ENCODE peak calls at places on chromosomes 2 and 18, in five cellular contexts. One of them, this sample, is unnamed.

GRCh38 chr2:137380610-137381009 is 583.7 kb upstream of the HNMT start:
- DNase-seq in Karpas-422: no peak
- DNase-seq in HCT116: no peak
- DNase-seq in GM23248: peak; percentile 39
- DNase-seq in PC-3: no peak
- DNase-seq in this sample: no peak

GRCh38 chr2:168241208-168241607 is 6.2 kb downstream of the STK39 start:
- DNase-seq in PC-3: no peak
- DNase-seq in HCT116: no peak
- DNase-seq in Karpas-422: no peak
- DNase-seq in GM23248: no peak
- DNase-seq in this sample: no peak

GRCh38 chr2:78839259-78839658 is 186.2 kb upstream of the REG3G start:
- DNase-seq in PC-3: no peak
- DNase-seq in GM23248: no peak
- DNase-seq in Karpas-422: no peak
- DNase-seq in HCT116: no peak
- DNase-seq in this sample: no peak

GRCh38 chr18:48831113-48831759 is 119.5 kb downstream of the SMAD7 start:
- DNase-seq in Karpas-422: no peak
- DNase-seq in PC-3: no peak
- DNase-seq in GM23248: no peak
- DNase-seq in HCT116: no peak
- DNase-seq in this sample: no peak

GRCh38 chr2:31529256-31529655 is 51.5 kb downstream of the SRD5A2 start:
- DNase-seq in HCT116: no peak
- DNase-seq in PC-3: no peak
- DNase-seq in Karpas-422: no peak
- DNase-seq in GM23248: no peak
- DNase-seq in this sample: no peak

GRCh38 chr2:39642054-39642742 is 23.5 kb upstream of the TMEM178A start:
- DNase-seq in PC-3: peak; percentile 95
- DNase-seq in GM23248: peak; percentile 81
- DNase-seq in Karpas-422: no peak
- DNase-seq in HCT116: peak; percentile 13
- DNase-seq in this sample: no peak

GRCh38 chr2:48129256-48129950 is 223.1 kb upstream of the FBXO11 start:
- DNase-seq in HCT116: no peak
- DNase-seq in GM23248: no peak
- DNase-seq in Karpas-422: no peak
- DNase-seq in PC-3: peak; percentile 41
- DNase-seq in this sample: no peak

GRCh38 chr2:146934921-146935320 is 909.9 kb upstream of the ACVR2A start:
- DNase-seq in PC-3: no peak
- DNase-seq in GM23248: no peak
- DNase-seq in Karpas-422: no peak
- DNase-seq in HCT116: no peak
- DNase-seq in this sample: no peak

GRCh38 chr2:232888839-232889529 is 18.9 kb downstream of the SNORC start:
- DNase-seq in Karpas-422: no peak
- DNase-seq in HCT116: no peak
- DNase-seq in GM23248: no peak
- DNase-seq in PC-3: no peak
- DNase-seq in this sample: peak; percentile 1

GRCh38 chr2:168328421-168328820 is 81.0 kb upstream of the STK39 start:
- DNase-seq in Karpas-422: peak; percentile 52
- DNase-seq in HCT116: no peak
- DNase-seq in GM23248: no peak
- DNase-seq in PC-3: no peak
- DNase-seq in this sample: no peak

GRCh38 chr2:157471078-157471477 is 27.2 kb upstream of the CYTIP start:
- DNase-seq in PC-3: no peak
- DNase-seq in HCT116: no peak
- DNase-seq in Karpas-422: no peak
- DNase-seq in GM23248: no peak
- DNase-seq in this sample: no peak

GRCh38 chr2:15498554-15498953 is 62.6 kb downstream of the NBAS start:
- DNase-seq in Karpas-422: no peak
- DNase-seq in HCT116: no peak
- DNase-seq in GM23248: no peak
- DNase-seq in PC-3: no peak
- DNase-seq in this sample: no peak

GRCh38 chr18:845152-845819 is 33.2 kb upstream of the YES1 start:
- DNase-seq in PC-3: peak; percentile 94
- DNase-seq in HCT116: peak; percentile 81
- DNase-seq in Karpas-422: no peak
- DNase-seq in GM23248: peak; percentile 11
- DNase-seq in this sample: no peak

GRCh38 chr18:35289293-35290069 is 548 bp downstream of the ZSCAN30 start:
- DNase-seq in PC-3: no peak
- DNase-seq in GM23248: peak; percentile 58
- DNase-seq in HCT116: no peak
- DNase-seq in Karpas-422: peak; percentile 79
- DNase-seq in this sample: peak; percentile 55

GRCh38 chr2:177476897-177477296 is 84.3 kb downstream of the AGPS start:
- DNase-seq in GM23248: no peak
- DNase-seq in PC-3: no peak
- DNase-seq in Karpas-422: no peak
- DNase-seq in HCT116: no peak
- DNase-seq in this sample: no peak

GRCh38 chr2:104412384-104412783 is 441.5 kb upstream of the POU3F3 start:
- DNase-seq in GM23248: peak; percentile 40
- DNase-seq in PC-3: peak; percentile 50
- DNase-seq in HCT116: no peak
- DNase-seq in Karpas-422: peak; percentile 77
- DNase-seq in this sample: peak; percentile 50

GRCh38 chr2:101961287-101962242 is 30.2 kb upstream of the IL1R2 start:
- DNase-seq in PC-3: no peak
- DNase-seq in GM23248: peak; percentile 97
- DNase-seq in Karpas-422: no peak
- DNase-seq in HCT116: no peak
- DNase-seq in this sample: peak; percentile 82

GRCh38 chr2:109246176-109246575 is 117.2 kb downstream of the SH3RF3 start:
- DNase-seq in PC-3: no peak
- DNase-seq in GM23248: no peak
- DNase-seq in Karpas-422: no peak
- DNase-seq in HCT116: no peak
- DNase-seq in this sample: no peak

GRCh38 chr2:133636287-133636686 is 68.0 kb upstream of the NCKAP5 start:
- DNase-seq in Karpas-422: no peak
- DNase-seq in GM23248: no peak
- DNase-seq in HCT116: no peak
- DNase-seq in PC-3: no peak
- DNase-seq in this sample: no peak

GRCh38 chr2:200130762-200131166 is 175.4 kb downstream of the MAIP1 start:
- DNase-seq in Karpas-422: no peak
- DNase-seq in PC-3: peak; percentile 82
- DNase-seq in GM23248: peak; percentile 7
- DNase-seq in HCT116: no peak
- DNase-seq in this sample: no peak

GRCh38 chr18:49561377-49562193 is at the start of gene LIPG:
- DNase-seq in GM23248: peak; percentile 74
- DNase-seq in HCT116: peak; percentile 57
- DNase-seq in Karpas-422: no peak
- DNase-seq in PC-3: peak; percentile 76
- DNase-seq in this sample: peak; percentile 91

GRCh38 chr2:36538345-36538744 is 59.6 kb downstream of the FEZ2 start:
- DNase-seq in GM23248: peak; percentile 44
- DNase-seq in PC-3: no peak
- DNase-seq in Karpas-422: no peak
- DNase-seq in HCT116: no peak
- DNase-seq in this sample: no peak

GRCh38 chr2:24909555-24910177 is 10.4 kb downstream of the ADCY3 start:
- DNase-seq in HCT116: no peak
- DNase-seq in Karpas-422: no peak
- DNase-seq in PC-3: no peak
- DNase-seq in GM23248: peak; percentile 48
- DNase-seq in this sample: no peak

GRCh38 chr2:23545391-23545790 is 160.4 kb downstream of the KLHL29 start:
- DNase-seq in GM23248: peak; percentile 77
- DNase-seq in PC-3: no peak
- DNase-seq in HCT116: no peak
- DNase-seq in Karpas-422: no peak
- DNase-seq in this sample: no peak

GRCh38 chr2:183490930-183491329 is 366.7 kb downstream of the NUP35 start:
- DNase-seq in HCT116: no peak
- DNase-seq in Karpas-422: no peak
- DNase-seq in PC-3: peak; percentile 62
- DNase-seq in GM23248: peak; percentile 5
- DNase-seq in this sample: peak; percentile 35

GRCh38 chr18:62224229-62224628 is 37.2 kb downstream of the RELCH start:
- DNase-seq in HCT116: no peak
- DNase-seq in Karpas-422: no peak
- DNase-seq in GM23248: no peak
- DNase-seq in PC-3: no peak
- DNase-seq in this sample: no peak

DNA sequence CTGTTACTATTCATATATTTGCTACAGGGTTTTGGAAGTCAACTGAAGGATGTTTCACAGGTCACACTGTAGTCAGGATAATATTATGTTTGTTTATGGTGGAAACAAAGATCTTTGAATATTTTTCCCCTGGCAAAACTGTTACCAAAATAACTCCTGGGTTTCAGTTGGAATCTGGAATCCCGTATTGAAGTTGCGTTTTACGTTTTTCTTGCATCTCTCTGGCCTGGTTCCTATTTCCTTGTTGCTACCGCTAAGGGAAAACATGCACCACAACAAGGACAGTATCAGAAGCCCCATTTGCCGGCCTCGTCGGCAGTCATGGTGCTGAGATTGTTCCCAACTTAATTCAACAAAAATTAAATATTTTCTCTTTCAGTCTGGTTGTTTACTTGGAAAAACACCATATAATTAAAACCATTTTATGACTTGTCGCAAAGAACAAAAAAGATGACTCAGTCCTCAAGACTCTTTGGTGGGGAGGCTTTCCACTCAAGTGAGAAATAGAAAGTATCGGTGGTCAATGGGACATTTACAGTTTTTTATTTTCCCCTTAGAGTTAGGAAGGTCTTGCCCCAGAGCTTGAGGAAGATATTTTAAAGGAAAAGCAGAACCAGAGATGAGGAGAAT is 42.3 kb downstream of the EN1 start:
- DNase-seq in GM23248: peak; percentile 75
- DNase-seq in PC-3: no peak
- DNase-seq in Karpas-422: no peak
- DNase-seq in HCT116: no peak
- DNase-seq in this sample: no peak
- H3K4me2 ChIP-seq in GM23248: peak overlapping the region; percentile 72
- H3K4me2 ChIP-seq in PC-3: no peak overlapping the region
- H3K4me2 ChIP-seq in Karpas-422: no peak overlapping the region
- H3K4me2 ChIP-seq in HCT116: no peak overlapping the region
- H3K4me2 ChIP-seq in this sample: no peak overlapping the region

GRCh38 chr2:128639693-128640092 is 321.0 kb upstream of the HS6ST1 start:
- DNase-seq in Karpas-422: peak; percentile 50
- DNase-seq in PC-3: no peak
- DNase-seq in GM23248: peak; percentile 14
- DNase-seq in HCT116: no peak
- DNase-seq in this sample: no peak

GRCh38 chr2:128637481-128638155 is 318.9 kb upstream of the HS6ST1 start:
- DNase-seq in HCT116: no peak
- DNase-seq in Karpas-422: no peak
- DNase-seq in GM23248: peak; percentile 30
- DNase-seq in PC-3: no peak
- DNase-seq in this sample: no peak

GRCh38 chr2:128640166-128640846 is 321.6 kb upstream of the HS6ST1 start:
- DNase-seq in GM23248: peak; percentile 14
- DNase-seq in HCT116: no peak
- DNase-seq in PC-3: no peak
- DNase-seq in Karpas-422: no peak
- DNase-seq in this sample: no peak

GRCh38 chr2:128636802-128637147 is 318.1 kb upstream of the HS6ST1 start:
- DNase-seq in HCT116: no peak
- DNase-seq in PC-3: no peak
- DNase-seq in Karpas-422: no peak
- DNase-seq in GM23248: no peak
- DNase-seq in this sample: no peak

GRCh38 chr2:128638741-128639477 is 320.2 kb upstream of the HS6ST1 start:
- DNase-seq in PC-3: no peak
- DNase-seq in Karpas-422: no peak
- DNase-seq in GM23248: peak; percentile 70
- DNase-seq in HCT116: no peak
- DNase-seq in this sample: no peak
- H3K9me2 ChIP-seq in PC-3: no peaks in the 10 kb centered on the region
- H3K9me2 ChIP-seq in Karpas-422: no peaks in the 10 kb centered on the region
- H3K9me2 ChIP-seq in GM23248: no peaks in the 10 kb centered on the region
- H3K9me2 ChIP-seq in HCT116: no peaks in the 10 kb centered on the region
- H3K9me2 ChIP-seq in this sample: no peaks in the 10 kb centered on the region

DNA sequence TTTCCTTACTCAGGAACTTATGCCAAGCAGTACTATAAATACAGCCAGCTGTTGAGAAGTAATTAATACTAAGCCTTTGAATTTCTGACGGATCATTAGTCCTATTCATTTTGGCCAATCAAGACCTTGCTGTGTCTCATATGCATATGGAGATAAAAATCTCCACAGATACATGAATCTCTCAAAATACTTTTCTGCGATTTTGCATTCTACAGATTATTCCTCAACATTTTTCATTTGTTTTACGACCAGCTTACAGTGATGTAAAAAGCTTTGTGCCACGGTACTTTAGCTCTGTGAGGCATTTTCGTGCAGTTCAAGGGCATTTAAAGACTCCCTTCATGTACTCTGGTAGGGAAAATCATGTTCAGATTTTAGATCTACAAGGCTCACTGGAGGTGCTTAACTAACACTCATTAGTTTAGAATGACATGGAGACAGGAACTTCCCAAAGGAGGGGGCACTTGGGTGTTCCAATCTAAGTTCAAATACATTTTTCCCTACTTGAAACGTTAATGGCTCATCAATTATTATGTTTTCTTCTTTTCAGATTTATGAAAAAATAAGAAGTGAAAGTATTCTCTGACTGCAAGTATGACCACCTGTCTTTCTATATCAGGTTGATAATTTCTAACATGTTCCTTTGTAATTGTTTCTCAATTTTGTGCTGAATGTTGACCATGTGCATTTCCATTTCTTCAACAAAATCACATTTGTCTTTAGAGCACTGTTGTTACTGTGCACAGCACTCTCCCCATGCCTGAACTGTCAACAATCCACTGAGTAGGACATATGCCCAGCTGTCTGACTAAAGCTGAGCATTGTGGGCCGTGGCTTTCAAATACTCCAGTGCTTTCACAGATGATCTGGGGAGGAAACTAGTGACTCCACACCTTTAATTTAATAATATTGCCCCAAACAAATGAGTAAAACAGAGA is 16.4 kb downstream of the LANCL1 start:
- DNase-seq in Karpas-422: peak; percentile 67
- DNase-seq in PC-3: no peak
- DNase-seq in HCT116: no peak
- DNase-seq in GM23248: no peak
- DNase-seq in this sample: no peak
- H3K4me2 ChIP-seq in Karpas-422: peak overlapping the region; percentile 78
- H3K4me2 ChIP-seq in PC-3: no peak overlapping the region
- H3K4me2 ChIP-seq in HCT116: no peak overlapping the region
- H3K4me2 ChIP-seq in GM23248: no peak overlapping the region
- H3K4me2 ChIP-seq in this sample: no peak overlapping the region

GRCh38 chr2:128638311-128638710 is 319.6 kb upstream of the HS6ST1 start:
- DNase-seq in Karpas-422: no peak
- DNase-seq in GM23248: no peak
- DNase-seq in PC-3: no peak
- DNase-seq in HCT116: no peak
- DNase-seq in this sample: no peak
- H3K9me2 ChIP-seq in Karpas-422: no peaks in the 10 kb centered on the region
- H3K9me2 ChIP-seq in GM23248: no peaks in the 10 kb centered on the region
- H3K9me2 ChIP-seq in PC-3: no peaks in the 10 kb centered on the region
- H3K9me2 ChIP-seq in HCT116: no peaks in the 10 kb centered on the region
- H3K9me2 ChIP-seq in this sample: no peaks in the 10 kb centered on the region